ENCODE peak calls at places on chromosomes 5 and 9, in nine cellular contexts. One of them, this sample, is unnamed.

GRCh38 chr5:17808566-17808965 is 174.3 kb downstream of the TAF11L14 start:
- DNase-seq in aorta: no peak
- DNase-seq in neuronal stem cell: no peak
- DNase-seq in mucosa of descending colon: no peak
- DNase-seq in foreskin fibroblast: no peak
- DNase-seq in thyroid gland: no peak
- DNase-seq in right atrium auricular region: no peak
- DNase-seq in Peyer's patch: no peak
- DNase-seq in cardiac fibroblast: no peak
- DNase-seq in this sample: no peak

GRCh38 chr5:38639377-38640011 is 83.0 kb upstream of the LIFR start:
- DNase-seq in aorta: no peak
- DNase-seq in neuronal stem cell: no peak
- DNase-seq in mucosa of descending colon: no peak
- DNase-seq in foreskin fibroblast: no peak
- DNase-seq in thyroid gland: peak; percentile 52
- DNase-seq in right atrium auricular region: no peak
- DNase-seq in Peyer's patch: no peak
- DNase-seq in cardiac fibroblast: no peak
- DNase-seq in this sample: no peak

GRCh38 chr9:2179557-2179956 is 164.4 kb downstream of the SMARCA2 start:
- DNase-seq in aorta: no peak
- DNase-seq in neuronal stem cell: no peak
- DNase-seq in mucosa of descending colon: no peak
- DNase-seq in foreskin fibroblast: no peak
- DNase-seq in thyroid gland: no peak
- DNase-seq in right atrium auricular region: no peak
- DNase-seq in Peyer's patch: no peak
- DNase-seq in cardiac fibroblast: peak; percentile 8
- DNase-seq in this sample: no peak

GRCh38 chr9:90287567-90288274 is 354.9 kb downstream of the DIRAS2 start:
- DNase-seq in aorta: no peak
- DNase-seq in neuronal stem cell: no peak
- DNase-seq in mucosa of descending colon: no peak
- DNase-seq in foreskin fibroblast: no peak
- DNase-seq in thyroid gland: peak; percentile 5
- DNase-seq in right atrium auricular region: no peak
- DNase-seq in Peyer's patch: no peak
- DNase-seq in cardiac fibroblast: no peak
- DNase-seq in this sample: no peak

GRCh38 chr5:2112128-2112808 is 229.5 kb upstream of the IRX4 start:
- DNase-seq in aorta: no peak
- DNase-seq in neuronal stem cell: no peak
- DNase-seq in mucosa of descending colon: no peak
- DNase-seq in foreskin fibroblast: no peak
- DNase-seq in thyroid gland: no peak
- DNase-seq in right atrium auricular region: no peak
- DNase-seq in Peyer's patch: no peak
- DNase-seq in cardiac fibroblast: no peak
- DNase-seq in this sample: no peak

GRCh38 chr5:107680099-107680498 is 9.4 kb upstream of the EFNA5 start:
- DNase-seq in aorta: no peak
- DNase-seq in neuronal stem cell: no peak
- DNase-seq in mucosa of descending colon: no peak
- DNase-seq in foreskin fibroblast: no peak
- DNase-seq in thyroid gland: no peak
- DNase-seq in right atrium auricular region: no peak
- DNase-seq in Peyer's patch: no peak
- DNase-seq in cardiac fibroblast: no peak
- DNase-seq in this sample: no peak

GRCh38 chr5:28807230-28807629 is 1768.8 kb upstream of the CDH9 start:
- DNase-seq in aorta: no peak
- DNase-seq in neuronal stem cell: no peak
- DNase-seq in mucosa of descending colon: no peak
- DNase-seq in foreskin fibroblast: no peak
- DNase-seq in thyroid gland: no peak
- DNase-seq in right atrium auricular region: no peak
- DNase-seq in Peyer's patch: no peak
- DNase-seq in cardiac fibroblast: no peak
- DNase-seq in this sample: peak; percentile 17

GRCh38 chr9:36991516-36992134 is 42.4 kb downstream of the PAX5 start:
- DNase-seq in aorta: no peak
- DNase-seq in neuronal stem cell: peak; percentile 58
- DNase-seq in mucosa of descending colon: no peak
- DNase-seq in foreskin fibroblast: no peak
- DNase-seq in thyroid gland: no peak
- DNase-seq in right atrium auricular region: no peak
- DNase-seq in Peyer's patch: no peak
- DNase-seq in cardiac fibroblast: peak; percentile 52
- DNase-seq in this sample: peak; percentile 7

GRCh38 chr5:151683936-151684586 is 2.7 kb downstream of the SPARC start:
- DNase-seq in aorta: no peak
- DNase-seq in neuronal stem cell: no peak
- DNase-seq in mucosa of descending colon: no peak
- DNase-seq in foreskin fibroblast: peak; percentile 20
- DNase-seq in thyroid gland: no peak
- DNase-seq in right atrium auricular region: no peak
- DNase-seq in Peyer's patch: no peak
- DNase-seq in cardiac fibroblast: peak; percentile 45
- DNase-seq in this sample: peak; percentile 60

GRCh38 chr5:154278908-154279307 is 88.4 kb downstream of the GALNT10 start:
- DNase-seq in aorta: no peak
- DNase-seq in neuronal stem cell: no peak
- DNase-seq in mucosa of descending colon: no peak
- DNase-seq in foreskin fibroblast: no peak
- DNase-seq in thyroid gland: no peak
- DNase-seq in right atrium auricular region: no peak
- DNase-seq in Peyer's patch: no peak
- DNase-seq in cardiac fibroblast: no peak
- DNase-seq in this sample: no peak

GRCh38 chr5:169302491-169303118 is 1.7 kb upstream of the SLIT3 start:
- DNase-seq in aorta: peak; percentile 83
- DNase-seq in neuronal stem cell: peak; percentile 76
- DNase-seq in mucosa of descending colon: peak; percentile 63
- DNase-seq in foreskin fibroblast: peak; percentile 95
- DNase-seq in thyroid gland: peak; percentile 74
- DNase-seq in right atrium auricular region: peak; percentile 85
- DNase-seq in Peyer's patch: peak; percentile 23
- DNase-seq in cardiac fibroblast: peak; percentile 88
- DNase-seq in this sample: peak; percentile 82

GRCh38 chr9:113692264-113692663 is 183.8 kb upstream of the ZNF618 start:
- DNase-seq in aorta: no peak
- DNase-seq in neuronal stem cell: no peak
- DNase-seq in mucosa of descending colon: no peak
- DNase-seq in foreskin fibroblast: no peak
- DNase-seq in thyroid gland: no peak
- DNase-seq in right atrium auricular region: no peak
- DNase-seq in Peyer's patch: no peak
- DNase-seq in cardiac fibroblast: no peak
- DNase-seq in this sample: peak; percentile 42

GRCh38 chr5:79792518-79792917 is 102.9 kb downstream of the CMYA5 start:
- DNase-seq in aorta: no peak
- DNase-seq in neuronal stem cell: no peak
- DNase-seq in mucosa of descending colon: no peak
- DNase-seq in foreskin fibroblast: no peak
- DNase-seq in thyroid gland: no peak
- DNase-seq in right atrium auricular region: no peak
- DNase-seq in Peyer's patch: no peak
- DNase-seq in cardiac fibroblast: no peak
- DNase-seq in this sample: no peak

GRCh38 chr5:149526855-149527590 is 24.2 kb downstream of the CSNK1A1 start:
- DNase-seq in aorta: no peak
- DNase-seq in neuronal stem cell: no peak
- DNase-seq in mucosa of descending colon: no peak
- DNase-seq in foreskin fibroblast: peak; percentile 37
- DNase-seq in thyroid gland: no peak
- DNase-seq in right atrium auricular region: no peak
- DNase-seq in Peyer's patch: no peak
- DNase-seq in cardiac fibroblast: no peak
- DNase-seq in this sample: peak; percentile 47

GRCh38 chr9:117768740-117769400 is 64.7 kb downstream of the TLR4 start:
- DNase-seq in aorta: no peak
- DNase-seq in neuronal stem cell: no peak
- DNase-seq in mucosa of descending colon: no peak
- DNase-seq in foreskin fibroblast: peak; percentile 38
- DNase-seq in thyroid gland: no peak
- DNase-seq in right atrium auricular region: no peak
- DNase-seq in Peyer's patch: no peak
- DNase-seq in cardiac fibroblast: no peak
- DNase-seq in this sample: no peak
- H3K4me3 ChIP-seq in aorta: no peak overlapping the region
- H3K4me3 ChIP-seq in neuronal stem cell: no peak overlapping the region
- H3K4me3 ChIP-seq in mucosa of descending colon: no peak overlapping the region
- H3K4me3 ChIP-seq in foreskin fibroblast: no peak overlapping the region
- H3K4me3 ChIP-seq in thyroid gland: no peak overlapping the region
- H3K4me3 ChIP-seq in right atrium auricular region: no peak overlapping the region
- H3K4me3 ChIP-seq in Peyer's patch: no peak overlapping the region
- H3K4me3 ChIP-seq in cardiac fibroblast: no peak overlapping the region
- H3K4me3 ChIP-seq in this sample: no peak overlapping the region

GRCh38 chr9:136927343-136928261 is 16.9 kb downstream of the FBXW5 start:
- DNase-seq in aorta: no peak
- DNase-seq in neuronal stem cell: no peak
- DNase-seq in mucosa of descending colon: no peak
- DNase-seq in foreskin fibroblast: peak; percentile 65
- DNase-seq in thyroid gland: no peak
- DNase-seq in right atrium auricular region: no peak
- DNase-seq in Peyer's patch: no peak
- DNase-seq in cardiac fibroblast: peak; percentile 55
- DNase-seq in this sample: peak; percentile 58
- H3K4me3 ChIP-seq in aorta: no peak overlapping the region
- H3K4me3 ChIP-seq in neuronal stem cell: no peak overlapping the region
- H3K4me3 ChIP-seq in mucosa of descending colon: no peak overlapping the region
- H3K4me3 ChIP-seq in foreskin fibroblast: no peak overlapping the region
- H3K4me3 ChIP-seq in thyroid gland: no peak overlapping the region
- H3K4me3 ChIP-seq in right atrium auricular region: no peak overlapping the region
- H3K4me3 ChIP-seq in Peyer's patch: no peak overlapping the region
- H3K4me3 ChIP-seq in cardiac fibroblast: no peak overlapping the region
- H3K4me3 ChIP-seq in this sample: no peak overlapping the region

DNA sequence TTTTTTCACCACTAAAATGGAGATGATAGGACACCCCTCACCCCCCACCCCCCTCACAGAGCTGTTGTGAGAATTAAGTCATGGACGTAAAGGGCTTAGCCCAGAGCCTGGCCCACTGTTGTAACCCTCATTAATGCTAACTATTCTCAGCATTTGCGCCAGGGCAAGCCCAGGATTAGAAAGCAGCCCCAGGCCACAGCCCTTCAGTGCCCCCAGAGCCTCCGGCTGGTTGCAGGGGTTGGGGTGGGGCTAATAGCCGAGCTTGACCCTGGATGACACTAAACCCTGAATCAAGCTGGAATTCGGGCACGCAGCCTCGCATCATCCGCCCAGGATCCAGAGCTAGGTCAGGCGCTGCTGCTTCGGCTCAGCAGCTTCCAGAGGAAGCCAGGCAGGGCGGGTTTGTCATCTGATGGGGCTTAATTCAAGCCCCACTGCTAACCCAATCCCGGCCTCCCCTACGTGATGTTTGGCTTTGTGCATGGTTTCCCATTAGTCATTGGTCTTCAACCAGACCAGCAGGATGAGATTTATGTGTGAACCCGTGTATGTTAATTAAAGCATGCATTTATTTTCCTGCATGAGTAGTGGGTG is 1.2 kb upstream of the MEGF9 start:
- DNase-seq in aorta: peak; percentile 71
- DNase-seq in neuronal stem cell: peak; percentile 42
- DNase-seq in mucosa of descending colon: peak; percentile 71
- DNase-seq in foreskin fibroblast: peak; percentile 94
- DNase-seq in thyroid gland: peak; percentile 29
- DNase-seq in right atrium auricular region: peak; percentile 76
- DNase-seq in Peyer's patch: no peak
- DNase-seq in cardiac fibroblast: peak; percentile 59
- DNase-seq in this sample: peak; percentile 66
- H3K4me3 ChIP-seq in aorta: no peak overlapping the region
- H3K4me3 ChIP-seq in neuronal stem cell: no peak overlapping the region
- H3K4me3 ChIP-seq in mucosa of descending colon: no peak overlapping the region
- H3K4me3 ChIP-seq in foreskin fibroblast: peak overlapping the region; percentile 68
- H3K4me3 ChIP-seq in thyroid gland: peak overlapping the region; percentile 87
- H3K4me3 ChIP-seq in right atrium auricular region: peak overlapping the region; percentile 90
- H3K4me3 ChIP-seq in Peyer's patch: peak overlapping the region; percentile 91
- H3K4me3 ChIP-seq in cardiac fibroblast: peak overlapping the region; percentile 58
- H3K4me3 ChIP-seq in this sample: peak overlapping the region; percentile 70

DNA sequence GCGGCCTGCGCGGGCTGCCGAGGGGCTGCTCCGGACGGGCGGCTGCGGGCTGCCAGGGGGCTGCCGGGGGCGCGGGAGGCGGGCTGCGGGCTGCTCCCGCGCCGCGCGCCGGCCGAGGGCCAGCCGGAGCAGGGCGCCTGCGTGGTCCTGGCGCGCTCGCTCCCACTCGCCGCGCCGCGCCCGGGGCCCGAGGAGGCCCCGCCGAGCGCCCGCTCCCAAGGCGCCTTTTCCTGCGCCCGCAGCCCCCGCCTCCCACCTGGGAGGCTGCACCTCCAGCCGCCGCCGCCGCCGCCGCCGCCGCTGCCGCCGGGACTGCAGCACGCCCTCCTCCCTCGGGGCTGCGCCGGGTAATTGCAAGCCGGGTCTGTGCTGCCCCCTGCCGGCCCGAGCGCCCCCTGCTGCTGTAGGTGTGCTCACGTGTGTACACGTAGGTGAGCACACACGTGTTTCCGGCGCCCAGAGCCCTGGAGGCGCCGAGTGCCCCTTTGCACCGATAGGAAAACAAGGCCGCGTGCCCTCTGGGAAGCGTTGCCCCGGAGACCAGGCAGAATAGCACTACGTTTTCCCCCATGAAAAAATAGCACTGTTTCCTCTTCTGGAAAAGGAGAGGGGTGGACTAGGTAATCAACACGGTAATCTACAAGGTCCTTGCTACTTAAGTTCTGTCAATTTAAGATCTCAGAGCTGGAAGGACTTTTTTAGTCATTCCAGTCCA is at the start of gene EPB41L4B:
- DNase-seq in aorta: peak; percentile 86
- DNase-seq in neuronal stem cell: peak; percentile 76
- DNase-seq in mucosa of descending colon: peak; percentile 92
- DNase-seq in foreskin fibroblast: peak; percentile 90
- DNase-seq in thyroid gland: peak; percentile 96
- DNase-seq in right atrium auricular region: peak; percentile 85
- DNase-seq in Peyer's patch: peak; percentile 72
- DNase-seq in cardiac fibroblast: peak; percentile 79
- DNase-seq in this sample: peak; percentile 79
- H3K4me3 ChIP-seq in aorta: peak within 1 kb of the TSS; percentile 90
- H3K4me3 ChIP-seq in neuronal stem cell: peak within 1 kb of the TSS; percentile 86
- H3K4me3 ChIP-seq in mucosa of descending colon: peak within 1 kb of the TSS; percentile 56
- H3K4me3 ChIP-seq in foreskin fibroblast: peak within 1 kb of the TSS; percentile 16
- H3K4me3 ChIP-seq in thyroid gland: peak within 1 kb of the TSS; percentile 59
- H3K4me3 ChIP-seq in right atrium auricular region: peak within 1 kb of the TSS; percentile 56
- H3K4me3 ChIP-seq in Peyer's patch: peak within 1 kb of the TSS; percentile 50
- H3K4me3 ChIP-seq in cardiac fibroblast: peak within 1 kb of the TSS; percentile 39
- H3K4me3 ChIP-seq in this sample: peak within 1 kb of the TSS; percentile 40

This sample was measured in fibroblast of villous mesenchyme.